ENCODE peak calls at places on chromosomes 2 and 18, in four cellular contexts. G, E, N and H are unnamed samples.

GRCh38 chr18:79878741-79879358 is 72.6 kb downstream of the SLC66A2 start:
- DNase-seq in N (no peak), G (no peak), E (no peak), H (no peak)

GRCh38 chr2:39411186-39411944 is 25.7 kb downstream of the MAP4K3 start:
- DNase-seq in E (no peak), G (peak), N (peak), H (no peak)

GRCh38 chr18:62001396-62001795 is 108.6 kb upstream of the RNF152 start:
- DNase-seq in G (no peak), N (no peak), E (no peak), H (peak)

GRCh38 chr2:176114930-176115625 is 1.5 kb upstream of the HOXD10 start:
- DNase-seq in G (no peak), E (no peak), N (no peak), H (no peak)

GRCh38 chr2:113200736-113201490 is 27.1 kb downstream of the PSD4 start:
- DNase-seq in E (no peak), G (no peak), N (no peak), H (no peak)

GRCh38 chr2:240704651-240705050 is 13.0 kb downstream of the AQP12A start:
- DNase-seq in E (no peak), G (no peak), N (no peak), H (no peak)

GRCh38 chr2:71609958-71610357 is 156.6 kb downstream of the DYSF start:
- DNase-seq in N (peak), G (no peak), E (no peak), H (no peak)

GRCh38 chr2:104378853-104379374 is 475.0 kb upstream of the POU3F3 start:
- DNase-seq in G (peak), E (no peak), N (peak), H (no peak)

GRCh38 chr2:112542974-112543760 is 902 bp downstream of the POLR1B start:
- DNase-seq in E (no peak), N (peak), G (peak), H (no peak)

GRCh38 chr18:62325806-62326645 is 916 bp downstream of the TNFRSF11A start:
- DNase-seq in N (no peak), E (no peak), G (no peak), H (no peak)

GRCh38 chr2:127590386-127591190 is 55.1 kb downstream of the MYO7B start:
- DNase-seq in E (no peak), N (no peak), G (no peak), H (no peak)

GRCh38 chr2:223513771-223514455 is 88.2 kb downstream of the SCG2 start:
- DNase-seq in E (no peak), N (no peak), G (no peak), H (no peak)

GRCh38 chr2:89775885-89776284 is 1084.4 kb downstream of the RPIA start:
- DNase-seq in N (no peak), E (no peak), G (no peak), H (no peak)

GRCh38 chr2:195413422-195413821 is 243.6 kb upstream of the SLC39A10 start:
- DNase-seq in N (peak), G (no peak), E (no peak), H (no peak)

GRCh38 chr2:137420744-137421143 is 543.5 kb upstream of the HNMT start:
- DNase-seq in G (peak), N (no peak), E (no peak), H (no peak)

GRCh38 chr2:95353055-95353575 is 49.4 kb upstream of the FAHD2A start:
- DNase-seq in E (no peak), G (no peak), N (no peak), H (no peak)

GRCh38 chr2:229815342-229815741 is 101.0 kb upstream of the DNER start:
- DNase-seq in G (no peak), N (no peak), E (no peak), H (no peak)

GRCh38 chr18:55778731-55779460 is 190.9 kb upstream of the TCF4 start:
- DNase-seq in G (no peak), E (no peak), N (no peak), H (no peak)

GRCh38 chr2:36834721-36835120 is 131.6 kb downstream of the STRN start:
- DNase-seq in N (no peak), G (no peak), E (no peak), H (no peak)

GRCh38 chr18:37721544-37722302 is 156.1 kb upstream of the CELF4 start:
- DNase-seq in E (no peak), N (no peak), G (no peak), H (no peak)

GRCh38 chr2:113966832-113967231 is 76.9 kb downstream of the ACTR3 start:
- DNase-seq in N (no peak), G (peak), E (no peak), H (no peak)

GRCh38 chr2:35530615-35531135 is 824.9 kb upstream of the CRIM1 start:
- DNase-seq in E (no peak), N (no peak), G (no peak), H (no peak)

GRCh38 chr2:148244593-148245292 is 223.9 kb downstream of the MBD5 start:
- DNase-seq in E (no peak), G (peak), N (no peak), H (no peak)

GRCh38 chr2:207437857-207438166 is 92.0 kb upstream of the CREB1 start:
- DNase-seq in N (no peak), E (no peak), G (no peak), H (no peak)

GRCh38 chr2:75564026-75564688 is 3.4 kb upstream of the EVA1A start:
- DNase-seq in N (no peak), E (no peak), G (no peak), H (no peak)

GRCh38 chr18:26621161-26622026 is 73.0 kb upstream of the KCTD1 start:
- DNase-seq in E (no peak), G (peak), N (peak), H (peak)

GRCh38 chr2:109151519-109151918 is 22.5 kb downstream of the SH3RF3 start:
- DNase-seq in E (no peak), N (no peak), G (no peak), H (no peak)

GRCh38 chr2:168583064-168583709 is 127.1 kb downstream of the CERS6 start:
- DNase-seq in E (no peak), N (no peak), G (no peak), H (no peak)

GRCh38 chr18:76816127-76816526 is 6.2 kb upstream of the ZNF236 start:
- DNase-seq in E (no peak), N (no peak), G (no peak), H (no peak)

GRCh38 chr18:63881851-63882250 is 5.7 kb upstream of the SERPINB2 start:
- DNase-seq in E (no peak), N (no peak), G (no peak), H (no peak)

GRCh38 chr2:127310980-127311379 is 17.0 kb upstream of the ERCC3 start:
- DNase-seq in G (no peak), N (no peak), E (no peak), H (no peak)

GRCh38 chr2:7919510-7919909 is 762.3 kb upstream of the ID2 start:
- DNase-seq in G (no peak), N (peak), E (no peak), H (no peak)

GRCh38 chr18:13216092-13216582 is 2.4 kb upstream of the LDLRAD4 start:
- DNase-seq in E (peak), G (peak), N (peak), H (peak)

GRCh38 chr2:120736202-120736954 is 710 bp downstream of the GLI2 start:
- DNase-seq in N (no peak), E (no peak), G (no peak), H (peak)
- TF ChIP-seq ATF3 in N (no peak), E (no peak), G (no peak), H (no peak)

DNA sequence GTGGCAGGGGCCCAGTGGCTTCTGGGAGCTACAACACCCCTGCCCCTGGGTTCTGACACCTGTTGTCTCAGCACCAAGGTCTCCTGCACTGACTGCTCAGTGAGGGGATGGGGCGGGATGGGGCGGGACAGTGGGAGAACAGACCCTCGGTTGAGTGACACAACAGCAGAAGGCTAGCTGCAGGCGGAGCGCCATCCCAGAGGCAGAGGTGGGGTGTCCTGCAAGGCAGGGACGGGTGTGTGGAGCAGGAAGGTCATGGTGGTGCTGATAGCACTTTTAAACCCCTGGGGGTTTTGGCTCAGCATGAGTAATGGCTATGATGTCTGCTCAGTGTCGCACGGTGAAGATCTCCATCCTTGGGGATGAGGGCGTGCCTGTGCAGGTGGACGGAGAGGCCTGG is 105.1 kb downstream of the DGKD start:
- DNase-seq in E (no peak), G (no peak), N (no peak), H (no peak)
- TF ChIP-seq GABPA in E (no peak), G (no peak), N (no peak), H (no peak)

DNA sequence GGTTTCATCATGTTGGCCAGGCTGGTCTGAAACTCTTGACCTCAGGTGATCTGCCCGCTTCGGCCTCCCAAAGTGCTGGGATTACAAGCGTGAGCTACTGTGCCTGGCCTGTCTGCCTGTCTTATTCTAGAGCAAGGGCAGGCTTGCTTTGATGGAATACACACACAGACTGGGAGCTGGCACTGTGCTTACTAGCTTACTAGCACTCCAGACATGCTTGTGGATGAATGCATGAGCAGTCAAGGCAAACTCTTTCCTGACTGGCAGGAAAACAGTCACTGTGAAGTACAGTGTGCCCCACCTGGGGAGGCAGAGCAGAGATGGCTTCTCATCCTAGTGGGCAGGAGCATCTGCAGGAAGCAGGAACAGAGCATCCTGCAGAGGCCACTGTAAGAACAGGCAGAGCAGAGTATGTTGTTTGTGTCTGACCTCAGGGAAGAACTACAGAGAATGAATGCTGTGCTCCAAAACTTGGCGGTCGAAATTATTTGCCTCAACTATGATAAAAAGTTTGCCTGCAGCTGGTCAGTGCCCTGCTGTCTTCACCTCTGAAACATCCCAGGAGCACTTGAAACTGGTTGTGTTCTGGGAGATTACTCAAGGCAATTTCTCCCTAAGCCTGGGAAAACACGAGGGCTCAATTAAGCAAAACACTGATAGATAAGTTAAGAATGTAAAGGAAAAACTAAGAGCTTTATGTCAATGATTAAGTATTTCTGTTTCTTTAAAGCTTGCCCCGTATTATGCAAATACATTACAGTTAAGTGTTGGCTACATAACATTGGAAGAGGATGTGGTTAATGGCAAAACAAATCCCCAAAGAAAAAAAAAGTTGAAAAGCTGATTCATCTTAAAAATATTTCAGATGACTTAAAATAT is 102.4 kb downstream of the VAPA start:
- DNase-seq in E (no peak), G (no peak), N (no peak), H (no peak)
- TF ChIP-seq ATF3 in E (no peak), G (no peak), N (no peak), H (no peak)

DNA sequence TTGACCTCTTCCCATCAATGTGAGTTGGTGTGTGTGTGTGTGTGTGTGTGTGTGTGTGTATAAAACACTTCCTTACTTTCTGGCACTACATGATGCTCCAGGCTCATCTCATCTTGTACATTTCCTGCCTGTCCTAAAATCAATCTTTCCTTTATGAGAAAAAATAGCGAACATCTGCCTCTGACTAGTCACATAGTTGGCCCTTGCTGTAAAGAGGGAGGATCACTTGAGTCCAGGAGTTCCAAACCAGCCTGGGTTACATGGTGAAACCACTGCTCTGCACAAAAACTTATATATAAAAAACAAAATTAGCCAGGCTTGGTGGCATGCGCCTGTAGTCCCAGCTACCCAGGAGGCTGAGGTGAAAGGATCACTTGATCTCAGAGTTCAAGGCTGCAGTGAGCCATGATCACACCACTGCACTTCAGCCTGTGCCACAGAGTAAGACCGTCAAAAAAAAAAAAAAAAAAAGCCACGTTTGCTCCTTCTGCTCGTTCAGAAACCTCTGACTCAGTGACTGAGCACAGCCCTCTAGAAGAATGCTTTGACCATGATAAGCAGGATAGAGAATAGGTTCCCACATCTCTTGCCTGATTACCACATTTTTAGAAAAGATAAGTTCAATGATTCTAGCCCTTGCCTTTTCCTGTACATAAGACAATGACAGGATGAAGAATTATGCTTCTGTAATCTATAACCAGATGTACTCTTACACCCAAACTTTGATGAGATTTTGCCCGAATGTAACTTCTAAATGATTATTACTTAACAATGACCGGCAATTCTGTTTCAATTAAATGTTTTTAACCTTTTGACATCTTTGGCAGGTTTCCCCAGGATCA is 45.2 kb upstream of the ST3GAL5 start:
- DNase-seq in N (peak), G (no peak), E (no peak), H (no peak)
- TF ChIP-seq GABPA in N (peak), G (no peak), E (no peak), H (no peak)

GRCh38 chr2:38174646-38175096 is 98.7 kb upstream of the CYP1B1 start:
- DNase-seq in N (no peak), G (no peak), E (no peak), H (no peak)

GRCh38 chr2:38171208-38171858 is 95.4 kb upstream of the CYP1B1 start:
- DNase-seq in N (no peak), G (no peak), E (no peak), H (no peak)

GRCh38 chr2:38176619-38177021 is 100.7 kb upstream of the CYP1B1 start:
- DNase-seq in N (no peak), E (no peak), G (no peak), H (no peak)

GRCh38 chr2:38173690-38174089 is 97.7 kb upstream of the CYP1B1 start:
- DNase-seq in G (no peak), N (no peak), E (no peak), H (no peak)

GRCh38 chr2:38174131-38174530 is 98.2 kb upstream of the CYP1B1 start:
- DNase-seq in N (no peak), E (no peak), G (no peak), H (no peak)
- TF ChIP-seq ATF3 in N (no peak), E (no peak), G (no peak), H (no peak)

GRCh38 chr2:42446503-42447271 is 47.1 kb downstream of the KCNG3 start:
- DNase-seq in E (no peak), G (no peak), N (no peak), H (no peak)

GRCh38 chr2:42448163-42448562 is 45.6 kb downstream of the KCNG3 start:
- DNase-seq in G (no peak), E (no peak), N (no peak), H (no peak)

GRCh38 chr2:42452545-42452944 is 41.2 kb downstream of the KCNG3 start:
- DNase-seq in E (no peak), G (no peak), N (no peak), H (no peak)

GRCh38 chr2:42449163-42450087 is 44.4 kb downstream of the KCNG3 start:
- DNase-seq in E (no peak), N (no peak), G (no peak), H (no peak)

DNA sequence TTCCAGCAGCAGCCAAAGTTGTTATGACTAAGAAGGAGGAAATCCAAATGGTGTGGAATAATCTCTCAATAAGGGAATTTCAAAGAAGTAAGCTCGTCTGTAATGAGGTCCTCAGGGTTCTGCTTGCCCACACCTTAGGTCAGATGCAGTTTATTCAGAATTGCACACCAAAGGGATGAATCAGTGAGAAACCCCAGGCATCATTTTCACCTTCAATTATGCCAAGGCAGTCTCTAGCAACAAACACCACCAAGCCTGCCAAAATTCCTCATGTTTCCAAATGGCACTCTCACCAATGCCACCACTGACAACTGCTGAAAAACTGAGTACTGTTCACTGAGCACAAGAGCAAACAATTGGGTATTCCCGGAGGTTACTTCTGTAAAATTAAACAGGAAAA is 43.6 kb downstream of the KCNG3 start:
- DNase-seq in G (no peak), N (no peak), E (no peak), H (no peak)
- TF ChIP-seq GABPA in G (no peak), N (no peak), E (no peak), H (no peak)

GRCh38 chr2:74199871-74200305 is 1.5 kb downstream of the MTHFD2 start:
- DNase-seq in E (no peak), G (no peak), N (peak), H (no peak)

GRCh38 chr2:74197049-74197448 is 1.4 kb upstream of the MTHFD2 start:
- DNase-seq in N (peak), E (no peak), G (no peak), H (peak)

GRCh38 chr2:74199275-74199701 is 873 bp downstream of the MTHFD2 start:
- DNase-seq in E (no peak), G (no peak), N (no peak), H (no peak)

GRCh38 chr2:74197983-74198460 is 393 bp upstream of the MTHFD2 start:
- DNase-seq in N (no peak), G (no peak), E (no peak), H (no peak)

GRCh38 chr2:74198461-74199274 is at the start of gene MTHFD2:
- DNase-seq in E (peak), N (peak), G (peak), H (peak)
- TF ChIP-seq ATF3 in E (no peak), N (peak), G (peak), H (peak)

DNA sequence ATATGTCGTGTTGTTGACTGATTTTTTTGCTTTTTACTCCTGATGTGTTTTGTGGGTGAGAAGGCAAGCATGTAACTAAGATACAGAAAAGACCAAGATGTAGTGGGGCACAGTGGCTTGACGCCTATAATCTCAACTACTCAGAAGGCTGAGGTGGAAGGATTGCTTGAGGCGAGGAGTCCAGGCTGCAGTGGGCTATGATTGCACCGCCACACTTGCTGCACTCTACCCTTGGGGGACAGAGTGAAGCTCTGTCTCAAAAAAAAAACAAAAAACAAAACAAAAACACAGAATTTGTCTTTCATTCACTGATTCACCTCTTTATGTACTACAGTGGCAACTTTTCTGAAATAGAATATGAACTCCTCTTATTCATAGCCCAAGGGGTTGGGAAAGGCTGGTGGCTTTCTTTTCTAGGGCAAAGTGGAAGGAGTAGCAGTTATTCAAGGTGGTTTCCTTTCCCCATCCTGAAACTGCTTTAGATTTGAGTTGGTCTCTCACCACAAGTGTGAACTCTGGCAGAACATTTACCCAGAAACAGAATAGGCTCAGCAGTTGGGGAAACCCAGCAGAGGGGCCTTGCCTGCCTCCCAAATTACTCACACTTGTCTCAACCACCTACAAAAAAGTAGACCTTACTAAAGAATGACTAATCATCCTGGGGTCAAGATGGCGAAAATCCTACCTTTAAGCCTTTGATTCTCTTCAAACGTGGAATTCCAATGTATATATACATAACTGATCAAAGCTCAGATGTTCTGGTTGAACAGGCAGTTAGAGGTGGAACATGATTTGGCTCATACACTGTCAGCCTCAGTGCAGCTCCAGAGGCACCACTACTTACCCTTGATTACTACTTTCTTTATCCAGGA is 6.5 kb downstream of the TANK start:
- DNase-seq in G (peak), E (peak), N (no peak), H (no peak)
- TF ChIP-seq GABPA in G (peak), E (no peak), N (no peak), H (no peak)